ENCODE peak calls at places on chromosomes 7 and 10, in eight cellular contexts. D is osteoblast, A is AG09319, C is suprapubic skin, U is fibroblast of lung, H is A549, K is astrocyte, J is RWPE1. O is an unnamed sample.

GRCh38 chr10:109593686-109594085 is 329.6 kb downstream of the XPNPEP1 start:
- DNase-seq in C (no peak), A (no peak), H (no peak), D (no peak), J (no peak), U (peak), K (no peak), O (no peak)

GRCh38 chr7:156545989-156546388 is 94.6 kb upstream of the RNF32 start:
- DNase-seq in D (no peak), U (no peak), J (no peak), C (no peak), H (no peak), A (no peak), K (no peak), O (no peak)

GRCh38 chr10:17548786-17549185 is 68.4 kb downstream of the HACD1 start:
- DNase-seq in C (no peak), J (no peak), H (no peak), U (peak), K (peak), D (peak), A (no peak), O (no peak)

GRCh38 chr10:12241810-12242529 is 46.0 kb downstream of the CDC123 start:
- DNase-seq in A (no peak), H (no peak), D (peak), J (peak), C (no peak), U (peak), K (peak), O (no peak)

GRCh38 chr10:112706580-112706979 is 243.5 kb upstream of the TCF7L2 start:
- DNase-seq in D (no peak), H (no peak), J (no peak), K (no peak), C (no peak), A (no peak), U (no peak), O (no peak)

GRCh38 chr7:3232228-3232627 is 68.8 kb upstream of the SDK1 start:
- DNase-seq in H (no peak), D (peak), J (no peak), U (no peak), A (no peak), K (no peak), C (no peak), O (no peak)

GRCh38 chr7:88789480-88790064 is 6.0 kb downstream of the TEX47 start:
- DNase-seq in K (peak), A (no peak), D (no peak), C (no peak), J (peak), U (peak), H (peak), O (peak)

GRCh38 chr7:98194672-98195457 is 16.4 kb upstream of the BHLHA15 start:
- DNase-seq in J (no peak), K (peak), C (peak), D (peak), A (no peak), H (no peak), U (peak), O (no peak)

GRCh38 chr7:79434098-79434497 is 19.4 kb downstream of the MAGI2 start:
- DNase-seq in K (peak), C (no peak), H (no peak), D (peak), A (no peak), J (peak), U (peak), O (no peak)

GRCh38 chr10:69883256-69883655 is 81.5 kb downstream of the COL13A1 start:
- DNase-seq in C (no peak), K (no peak), D (peak), A (no peak), U (no peak), J (peak), H (peak), O (peak)

GRCh38 chr10:69757206-69757552 is 44.5 kb upstream of the COL13A1 start:
- DNase-seq in C (no peak), A (no peak), H (no peak), K (no peak), U (no peak), J (no peak), D (no peak), O (no peak)

GRCh38 chr7:100598425-100598824 is 3.7 kb upstream of the PCOLCE start:
- DNase-seq in D (peak), H (no peak), A (no peak), C (no peak), K (no peak), J (no peak), U (peak), O (no peak)

GRCh38 chr7:25388681-25389080 is 160.4 kb upstream of the NPVF start:
- DNase-seq in J (no peak), C (no peak), D (no peak), K (no peak), U (no peak), H (no peak), A (no peak), O (no peak)

GRCh38 chr7:7351832-7352231 is 169.5 kb downstream of the C1GALT1 start:
- DNase-seq in U (no peak), J (no peak), K (no peak), A (no peak), D (no peak), H (no peak), C (no peak), O (no peak)

GRCh38 chr7:46633200-46633599 is 712.1 kb upstream of the IGFBP3 start:
- DNase-seq in J (no peak), U (peak), C (no peak), H (no peak), A (no peak), K (no peak), D (no peak), O (no peak)

GRCh38 chr10:116836087-116836486 is 13.2 kb upstream of the ENO4 start:
- DNase-seq in J (no peak), C (no peak), D (no peak), H (peak), K (no peak), A (no peak), U (no peak), O (no peak)

GRCh38 chr10:62381385-62382102 is 7.4 kb downstream of the ZNF365 start:
- DNase-seq in H (no peak), C (no peak), K (no peak), D (no peak), J (no peak), U (no peak), A (no peak), O (no peak)

GRCh38 chr10:93566435-93567276 is at the start of gene FFAR4:
- DNase-seq in U (no peak), H (peak), J (no peak), D (no peak), A (no peak), C (no peak), K (no peak), O (peak)

GRCh38 chr7:51601461-51601860 is 284.9 kb upstream of the COBL start:
- DNase-seq in K (no peak), D (no peak), H (no peak), C (no peak), J (no peak), U (no peak), A (no peak), O (no peak)

GRCh38 chr10:62062752-62063512 is 161.4 kb downstream of the ARID5B start:
- DNase-seq in H (no peak), C (no peak), U (peak), K (no peak), J (no peak), D (peak), A (no peak), O (no peak)

GRCh38 chr10:59366310-59366709 is 4.0 kb upstream of the FAM13C start:
- DNase-seq in C (no peak), A (no peak), D (no peak), J (no peak), K (no peak), U (no peak), H (no peak), O (no peak)

GRCh38 chr10:11631890-11632587 is 20.6 kb upstream of the USP6NL start:
- DNase-seq in K (no peak), H (no peak), J (no peak), U (no peak), C (no peak), D (no peak), A (no peak), O (no peak)

GRCh38 chr7:50595538-50596102 is 30.4 kb upstream of the DDC start:
- DNase-seq in J (peak), A (peak), D (no peak), H (peak), U (peak), K (peak), C (no peak), O (peak)

GRCh38 chr7:140697447-140698143 is 1.1 kb downstream of the NDUFB2 start:
- DNase-seq in D (no peak), H (no peak), K (peak), J (peak), U (peak), C (no peak), A (peak), O (no peak)

GRCh38 chr7:17359610-17360009 is 61.2 kb downstream of the AHR start:
- DNase-seq in J (no peak), H (no peak), D (no peak), C (no peak), K (no peak), A (no peak), U (no peak), O (no peak)

GRCh38 chr7:144738708-144739314 is 97.0 kb downstream of the TPK1 start:
- DNase-seq in D (peak), K (peak), J (peak), H (peak), C (no peak), A (no peak), U (peak), O (peak)

GRCh38 chr7:30915751-30916150 is 4.1 kb downstream of the AQP1 start:
- DNase-seq in H (no peak), A (no peak), J (no peak), K (no peak), C (no peak), U (no peak), D (peak), O (no peak)

GRCh38 chr7:1720325-1720724 is 50.2 kb downstream of the ELFN1 start:
- DNase-seq in J (no peak), K (no peak), U (no peak), D (no peak), C (no peak), H (no peak), A (no peak), O (no peak)

GRCh38 chr10:115706482-115707076 is 566.4 kb downstream of the GFRA1 start:
- DNase-seq in A (peak), J (peak), C (no peak), K (peak), D (no peak), U (peak), H (peak), O (peak)

GRCh38 chr10:18102404-18102803 is 37.8 kb upstream of the CACNB2 start:
- DNase-seq in U (no peak), D (no peak), A (no peak), H (no peak), K (no peak), J (no peak), C (no peak), O (no peak)

GRCh38 chr10:21159669-21160068 is 262.6 kb upstream of the NEBL start:
- DNase-seq in D (no peak), A (no peak), H (no peak), U (no peak), K (no peak), J (no peak), C (no peak), O (no peak)

GRCh38 chr7:22943997-22944396 is 69.9 kb downstream of the HYCC1 start:
- DNase-seq in U (peak), J (no peak), K (peak), C (no peak), H (no peak), A (peak), D (peak), O (no peak)

DNA sequence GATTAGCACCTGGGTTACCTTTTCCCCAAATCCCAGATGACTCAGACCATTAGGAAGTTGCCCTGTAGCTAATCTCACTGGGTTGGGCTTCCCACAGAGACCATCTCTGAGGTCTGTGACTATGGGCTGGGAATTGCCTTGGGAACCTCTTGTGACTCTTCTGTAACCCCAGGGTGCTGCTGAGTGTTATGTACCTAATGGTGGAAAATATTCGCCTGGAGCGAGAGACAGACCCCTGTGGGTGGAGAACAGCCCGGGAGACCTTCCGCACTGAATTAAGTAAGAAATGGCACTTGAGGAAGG is 20.0 kb downstream of the STRIP2 start:
- DNase-seq in C (no peak), U (no peak), H (no peak), J (peak), A (no peak), D (no peak), K (no peak), O (no peak)
- TF ChIP-seq CTCF in C (no peak), U (no peak), H (no peak), J (no peak), A (no peak), D (no peak), K (no peak), O (no peak)

GRCh38 chr7:148681821-148682220 is 16.9 kb upstream of the CUL1 start:
- DNase-seq in J (no peak), U (no peak), H (no peak), K (no peak), D (no peak), A (no peak), C (no peak), O (no peak)
- TF ChIP-seq CTCF in J (no peak), U (no peak), H (no peak), K (no peak), D (no peak), A (no peak), C (no peak), O (no peak)

GRCh38 chr7:106964455-106964854 is 80.0 kb upstream of the PRKAR2B start:
- DNase-seq in H (no peak), A (no peak), J (no peak), K (no peak), U (no peak), D (no peak), C (no peak), O (no peak)

GRCh38 chr7:106962751-106963150 is 81.8 kb upstream of the PRKAR2B start:
- DNase-seq in K (no peak), A (no peak), U (no peak), C (no peak), D (no peak), H (no peak), J (no peak), O (no peak)

GRCh38 chr7:106957766-106958165 is 86.7 kb upstream of the PRKAR2B start:
- DNase-seq in C (no peak), H (no peak), D (no peak), U (no peak), A (no peak), J (peak), K (no peak), O (no peak)

DNA sequence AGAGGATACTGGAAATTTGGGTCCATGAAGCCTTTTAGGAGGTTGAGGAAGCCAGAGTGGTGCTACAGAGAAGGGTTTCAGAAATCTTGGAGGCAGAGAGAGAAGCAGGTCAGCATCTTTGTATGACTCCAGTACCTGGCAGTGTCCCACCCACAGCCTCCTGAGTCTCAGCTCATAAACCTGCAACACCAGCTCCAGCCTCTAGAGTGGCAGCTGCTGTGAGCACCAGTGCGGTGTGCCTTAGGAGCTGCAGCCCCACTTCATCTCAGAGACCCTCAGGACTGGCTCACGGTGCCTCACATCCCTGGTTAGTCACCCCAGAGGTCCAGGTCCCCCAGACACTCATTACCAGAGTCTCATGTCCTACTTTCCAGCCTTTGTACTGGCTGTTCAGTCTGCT is 84.8 kb upstream of the PRKAR2B start:
- DNase-seq in C (no peak), J (no peak), A (no peak), K (no peak), H (no peak), U (no peak), D (peak), O (peak)
- TF ChIP-seq CTCF in C (no peak), J (no peak), A (no peak), K (no peak), H (no peak), U (no peak), D (no peak), O (no peak)

GRCh38 chr10:73263948-73264347 is 11.5 kb upstream of the MRPS16 start:
- DNase-seq in H (peak), J (no peak), D (no peak), A (no peak), C (no peak), U (peak), K (no peak), O (no peak)
- TF ChIP-seq CTCF in H (peak), J (peak), D (peak), A (peak), C (peak), U (peak), K (peak), O (no peak)

GRCh38 chr10:95480102-95480900 is 80.9 kb downstream of the SORBS1 start:
- DNase-seq in D (no peak), U (no peak), K (no peak), H (no peak), J (no peak), C (no peak), A (no peak), O (no peak)
- TF ChIP-seq CTCF in D (no peak), U (no peak), K (no peak), H (no peak), J (no peak), C (no peak), A (no peak), O (no peak)

DNA sequence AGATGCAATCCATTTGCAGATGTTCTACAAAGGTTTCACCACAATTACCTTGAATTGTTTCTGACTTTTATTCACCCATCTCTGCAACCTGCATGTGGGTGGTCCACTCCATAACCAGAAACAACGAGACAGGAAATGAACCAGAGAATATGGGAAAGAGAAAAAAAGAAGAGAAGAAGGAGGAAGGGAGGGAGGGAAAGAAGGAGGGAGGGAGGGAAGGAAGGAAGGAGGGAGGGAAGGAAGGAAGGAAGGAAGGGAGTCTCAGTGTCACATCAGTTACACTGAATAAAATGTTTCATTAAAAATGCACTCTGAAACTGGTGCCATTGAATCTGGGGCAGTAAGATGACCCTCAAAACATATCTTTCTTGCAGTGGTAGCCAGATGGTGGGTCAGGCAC is 301.3 kb upstream of the MGMT start:
- DNase-seq in U (no peak), H (no peak), D (no peak), C (no peak), K (no peak), A (no peak), J (no peak), O (no peak)
- TF ChIP-seq CTCF in U (no peak), H (no peak), D (no peak), C (no peak), K (no peak), A (no peak), J (no peak), O (no peak)

GRCh38 chr10:6173203-6173602 is 29.5 kb upstream of the PFKFB3 start:
- DNase-seq in A (no peak), H (peak), K (no peak), D (no peak), U (no peak), C (no peak), J (no peak), O (no peak)
- TF ChIP-seq CTCF in A (no peak), H (peak), K (no peak), D (peak), U (peak), C (no peak), J (no peak), O (peak)

GRCh38 chr10:43316516-43316915 is 49.7 kb upstream of the RASGEF1A start:
- DNase-seq in A (no peak), U (no peak), C (no peak), H (no peak), K (no peak), D (no peak), J (no peak), O (no peak)

GRCh38 chr10:43317422-43317821 is 50.6 kb upstream of the RASGEF1A start:
- DNase-seq in K (no peak), J (no peak), C (no peak), H (no peak), A (no peak), U (no peak), D (peak), O (no peak)

GRCh38 chr10:43315535-43316245 is 48.8 kb upstream of the RASGEF1A start:
- DNase-seq in C (no peak), D (peak), K (no peak), U (no peak), J (no peak), H (no peak), A (no peak), O (peak)

GRCh38 chr10:43318456-43318855 is 51.6 kb upstream of the RASGEF1A start:
- DNase-seq in H (no peak), D (peak), A (no peak), U (no peak), K (no peak), J (no peak), C (no peak), O (no peak)

DNA sequence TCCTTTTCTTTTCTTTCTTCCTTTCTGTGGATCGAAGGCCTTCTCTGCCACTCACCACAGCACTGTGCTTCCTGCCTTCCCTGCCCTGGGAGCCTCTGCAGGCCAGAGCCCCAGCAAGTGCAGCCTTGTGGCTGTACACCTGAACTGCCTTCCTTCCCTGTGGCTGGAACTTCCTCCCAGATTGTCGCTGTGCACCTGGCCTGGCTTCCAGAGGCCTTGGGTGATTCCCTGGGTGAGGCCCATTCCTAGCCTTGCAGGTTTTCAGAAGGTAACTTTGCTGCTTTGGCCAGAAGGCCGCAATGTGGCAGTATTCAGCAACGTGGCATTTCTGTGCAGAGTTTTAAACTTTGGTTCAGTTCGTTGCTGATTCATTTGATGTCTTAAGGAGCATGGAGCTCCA is 50.1 kb upstream of the RASGEF1A start:
- DNase-seq in H (no peak), C (no peak), D (peak), U (no peak), A (no peak), K (no peak), J (no peak), O (no peak)
- TF ChIP-seq CTCF in H (no peak), C (no peak), D (no peak), U (no peak), A (no peak), K (no peak), J (no peak), O (no peak)

GRCh38 chr10:97713828-97714400 is 384 bp downstream of the MARVELD1 start:
- DNase-seq in J (peak), A (no peak), H (peak), C (peak), D (peak), K (peak), U (peak), O (peak)
- TF ChIP-seq CTCF in J (peak), A (peak), H (peak), C (peak), D (no peak), K (no peak), U (no peak), O (no peak)

GRCh38 chr7:44979481-44980392 is 922 bp upstream of the MYO1G start:
- DNase-seq in A (no peak), K (no peak), U (peak), C (no peak), D (no peak), J (peak), H (peak), O (no peak)
- TF ChIP-seq CTCF in A (no peak), K (no peak), U (no peak), C (no peak), D (no peak), J (no peak), H (no peak), O (no peak)